ENCODE peak calls at places on chromosomes 3 and 15, in five cellular contexts. One of them, this sample, is unnamed.
A peak's percentile ranks its signal among the peaks of the same experiment; 100 is the strongest.

GRCh38 chr3:19959505-19959904 is 12.6 kb downstream of the RAB5A start:
- DNase-seq in HFF-Myc: no peak
- DNase-seq in tibial nerve: no peak
- DNase-seq in choroid plexus epithelial cell: no peak
- DNase-seq in suprapubic skin: no peak
- DNase-seq in this sample: no peak

GRCh38 chr3:154464440-154465148 is 34.6 kb upstream of the GPR149 start:
- DNase-seq in HFF-Myc: no peak
- DNase-seq in tibial nerve: no peak
- DNase-seq in choroid plexus epithelial cell: no peak
- DNase-seq in suprapubic skin: no peak
- DNase-seq in this sample: no peak

GRCh38 chr15:66498501-66499386 is 1.2 kb upstream of the SNAPC5 start:
- DNase-seq in HFF-Myc: no peak
- DNase-seq in tibial nerve: no peak
- DNase-seq in choroid plexus epithelial cell: peak; percentile 68
- DNase-seq in suprapubic skin: no peak
- DNase-seq in this sample: no peak

GRCh38 chr3:71956716-71957115 is 171.8 kb upstream of the PROK2 start:
- DNase-seq in HFF-Myc: no peak
- DNase-seq in tibial nerve: no peak
- DNase-seq in choroid plexus epithelial cell: no peak
- DNase-seq in suprapubic skin: no peak
- DNase-seq in this sample: no peak

GRCh38 chr15:51229907-51230328 is 108.5 kb downstream of the CYP19A1 start:
- DNase-seq in HFF-Myc: peak; percentile 24
- DNase-seq in tibial nerve: no peak
- DNase-seq in choroid plexus epithelial cell: peak; percentile 66
- DNase-seq in suprapubic skin: no peak
- DNase-seq in this sample: no peak

GRCh38 chr15:73130830-73131229 is 78.6 kb downstream of the NEO1 start:
- DNase-seq in HFF-Myc: no peak
- DNase-seq in tibial nerve: no peak
- DNase-seq in choroid plexus epithelial cell: no peak
- DNase-seq in suprapubic skin: no peak
- DNase-seq in this sample: no peak

GRCh38 chr3:71063768-71064287 is 519.7 kb downstream of the FOXP1 start:
- DNase-seq in HFF-Myc: no peak
- DNase-seq in tibial nerve: no peak
- DNase-seq in choroid plexus epithelial cell: peak; percentile 58
- DNase-seq in suprapubic skin: no peak
- DNase-seq in this sample: no peak

GRCh38 chr15:63510548-63510940 is 6.2 kb downstream of the USP3 start:
- DNase-seq in HFF-Myc: no peak
- DNase-seq in tibial nerve: no peak
- DNase-seq in choroid plexus epithelial cell: no peak
- DNase-seq in suprapubic skin: no peak
- DNase-seq in this sample: peak; percentile 57

GRCh38 chr3:12854550-12854949 is 13.2 kb upstream of the RPL32 start:
- DNase-seq in HFF-Myc: no peak
- DNase-seq in tibial nerve: no peak
- DNase-seq in choroid plexus epithelial cell: no peak
- DNase-seq in suprapubic skin: no peak
- DNase-seq in this sample: no peak

GRCh38 chr15:72198410-72199270 is 1.1 kb upstream of the GRAMD2A start:
- DNase-seq in HFF-Myc: no peak
- DNase-seq in tibial nerve: no peak
- DNase-seq in choroid plexus epithelial cell: no peak
- DNase-seq in suprapubic skin: no peak
- DNase-seq in this sample: no peak

GRCh38 chr15:38202356-38202755 is 50.3 kb upstream of the SPRED1 start:
- DNase-seq in HFF-Myc: no peak
- DNase-seq in tibial nerve: no peak
- DNase-seq in choroid plexus epithelial cell: no peak
- DNase-seq in suprapubic skin: no peak
- DNase-seq in this sample: no peak

GRCh38 chr3:4821975-4822374 is 157.3 kb upstream of the BHLHE40 start:
- DNase-seq in HFF-Myc: no peak
- DNase-seq in tibial nerve: no peak
- DNase-seq in choroid plexus epithelial cell: no peak
- DNase-seq in suprapubic skin: no peak
- DNase-seq in this sample: peak; percentile 55

GRCh38 chr3:73508330-73508954 is 116.3 kb downstream of the PDZRN3 start:
- DNase-seq in HFF-Myc: peak; percentile 41
- DNase-seq in tibial nerve: no peak
- DNase-seq in choroid plexus epithelial cell: peak; percentile 86
- DNase-seq in suprapubic skin: no peak
- DNase-seq in this sample: peak; percentile 19

GRCh38 chr3:48219543-48219942 is 3.8 kb upstream of the CAMP start:
- DNase-seq in HFF-Myc: no peak
- DNase-seq in tibial nerve: no peak
- DNase-seq in choroid plexus epithelial cell: no peak
- DNase-seq in suprapubic skin: no peak
- DNase-seq in this sample: no peak

GRCh38 chr15:61339526-61339925 is 110.4 kb upstream of the RORA start:
- DNase-seq in HFF-Myc: no peak
- DNase-seq in tibial nerve: no peak
- DNase-seq in choroid plexus epithelial cell: no peak
- DNase-seq in suprapubic skin: no peak
- DNase-seq in this sample: no peak

GRCh38 chr3:134222835-134223234 is 27.8 kb downstream of the RYK start:
- DNase-seq in HFF-Myc: no peak
- DNase-seq in tibial nerve: no peak
- DNase-seq in choroid plexus epithelial cell: peak; percentile 18
- DNase-seq in suprapubic skin: no peak
- DNase-seq in this sample: no peak

GRCh38 chr15:78979456-78980320 is 34.8 kb upstream of the CTSH start:
- DNase-seq in HFF-Myc: peak; percentile 82
- DNase-seq in tibial nerve: no peak
- DNase-seq in choroid plexus epithelial cell: peak; percentile 90
- DNase-seq in suprapubic skin: no peak
- DNase-seq in this sample: peak; percentile 11

GRCh38 chr3:51943451-51944391 is 1.6 kb downstream of the PARP3 start:
- DNase-seq in HFF-Myc: no peak
- DNase-seq in tibial nerve: no peak
- DNase-seq in choroid plexus epithelial cell: no peak
- DNase-seq in suprapubic skin: peak; percentile 79
- DNase-seq in this sample: no peak

GRCh38 chr3:57689367-57690053 is 3.4 kb downstream of the DENND6A start:
- DNase-seq in HFF-Myc: no peak
- DNase-seq in tibial nerve: no peak
- DNase-seq in choroid plexus epithelial cell: no peak
- DNase-seq in suprapubic skin: no peak
- DNase-seq in this sample: no peak

GRCh38 chr3:41900265-41900664 is 61.6 kb downstream of the ULK4 start:
- DNase-seq in HFF-Myc: no peak
- DNase-seq in tibial nerve: no peak
- DNase-seq in choroid plexus epithelial cell: peak; percentile 56
- DNase-seq in suprapubic skin: no peak
- DNase-seq in this sample: no peak

GRCh38 chr3:55636300-55637195 is 149.4 kb upstream of the WNT5A start:
- DNase-seq in HFF-Myc: no peak
- DNase-seq in tibial nerve: no peak
- DNase-seq in choroid plexus epithelial cell: no peak
- DNase-seq in suprapubic skin: no peak
- DNase-seq in this sample: no peak

GRCh38 chr15:70132148-70132547 is 34.4 kb upstream of the TLE3 start:
- DNase-seq in HFF-Myc: no peak
- DNase-seq in tibial nerve: no peak
- DNase-seq in choroid plexus epithelial cell: peak; percentile 61
- DNase-seq in suprapubic skin: no peak
- DNase-seq in this sample: no peak

GRCh38 chr3:49813497-49814174 is at the start of gene UBA7:
- DNase-seq in HFF-Myc: peak; percentile 52
- DNase-seq in tibial nerve: no peak
- DNase-seq in choroid plexus epithelial cell: peak; percentile 88
- DNase-seq in suprapubic skin: no peak
- DNase-seq in this sample: no peak

GRCh38 chr3:49807427-49808114 is 4.5 kb downstream of the INKA1 start:
- DNase-seq in HFF-Myc: no peak
- DNase-seq in tibial nerve: no peak
- DNase-seq in choroid plexus epithelial cell: no peak
- DNase-seq in suprapubic skin: no peak
- DNase-seq in this sample: no peak

DNA sequence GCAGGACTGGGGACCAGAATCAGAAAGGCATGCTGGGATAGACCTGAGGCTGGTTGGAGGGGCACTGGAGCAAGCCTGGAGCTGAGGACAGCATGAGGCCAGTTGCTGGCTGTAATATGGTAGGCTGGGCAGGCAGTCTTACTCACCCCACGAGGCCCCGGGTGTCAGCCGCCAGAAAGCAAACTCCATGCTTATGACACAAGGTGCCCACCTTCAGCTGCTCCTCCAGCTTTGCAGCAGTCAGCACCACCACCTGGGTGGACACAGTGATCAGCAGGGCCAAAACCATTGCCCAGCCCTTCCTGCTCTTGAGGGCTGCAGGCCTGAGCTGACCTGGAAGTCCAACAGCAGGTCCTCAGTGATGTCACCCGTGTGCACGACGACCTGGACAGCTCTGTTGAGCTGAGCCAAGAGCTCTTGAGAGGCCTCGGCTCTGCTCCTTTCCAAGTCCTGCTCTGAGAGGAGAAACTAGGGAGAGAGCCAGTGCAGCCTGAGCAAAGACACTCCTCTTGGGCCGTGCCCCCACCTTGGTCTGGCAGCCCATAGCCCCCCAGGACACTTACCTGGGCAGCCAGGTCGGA is 747 bp downstream of the UBA7 start:
- DNase-seq in HFF-Myc: no peak
- DNase-seq in tibial nerve: no peak
- DNase-seq in choroid plexus epithelial cell: no peak
- DNase-seq in suprapubic skin: no peak
- DNase-seq in this sample: no peak
- H3K4me3 ChIP-seq in HFF-Myc: peak overlapping the region; percentile 34
- H3K4me3 ChIP-seq in tibial nerve: peak overlapping the region; percentile 57
- H3K4me3 ChIP-seq in choroid plexus epithelial cell: peak overlapping the region; percentile 64
- H3K4me3 ChIP-seq in suprapubic skin: peak overlapping the region; percentile 52
- H3K4me3 ChIP-seq in this sample: peak overlapping the region; percentile 87

GRCh38 chr15:101490922-101491738 is 1.6 kb upstream of the PCSK6 start:
- DNase-seq in HFF-Myc: no peak
- DNase-seq in tibial nerve: no peak
- DNase-seq in choroid plexus epithelial cell: no peak
- DNase-seq in suprapubic skin: no peak
- DNase-seq in this sample: no peak

GRCh38 chr15:101489236-101489632 is 273 bp downstream of the PCSK6 start:
- DNase-seq in HFF-Myc: no peak
- DNase-seq in tibial nerve: no peak
- DNase-seq in choroid plexus epithelial cell: peak; percentile 7
- DNase-seq in suprapubic skin: no peak
- DNase-seq in this sample: peak; percentile 30

GRCh38 chr15:101488300-101489164 is 975 bp downstream of the PCSK6 start:
- DNase-seq in HFF-Myc: no peak
- DNase-seq in tibial nerve: no peak
- DNase-seq in choroid plexus epithelial cell: no peak
- DNase-seq in suprapubic skin: no peak
- DNase-seq in this sample: no peak

GRCh38 chr15:101490408-101490891 is 943 bp upstream of the PCSK6 start:
- DNase-seq in HFF-Myc: no peak
- DNase-seq in tibial nerve: no peak
- DNase-seq in choroid plexus epithelial cell: no peak
- DNase-seq in suprapubic skin: no peak
- DNase-seq in this sample: no peak

GRCh38 chr15:101489633-101490407 is at the start of gene PCSK6:
- DNase-seq in HFF-Myc: no peak
- DNase-seq in tibial nerve: no peak
- DNase-seq in choroid plexus epithelial cell: no peak
- DNase-seq in suprapubic skin: no peak
- DNase-seq in this sample: peak; percentile 28
- H3K4me3 ChIP-seq in HFF-Myc: peak within 1 kb of the TSS; percentile 36
- H3K4me3 ChIP-seq in tibial nerve: peak within 1 kb of the TSS; percentile 23
- H3K4me3 ChIP-seq in choroid plexus epithelial cell: no peak within 1 kb of the TSS
- H3K4me3 ChIP-seq in suprapubic skin: peak within 1 kb of the TSS; percentile 49
- H3K4me3 ChIP-seq in this sample: no peak within 1 kb of the TSS

DNA sequence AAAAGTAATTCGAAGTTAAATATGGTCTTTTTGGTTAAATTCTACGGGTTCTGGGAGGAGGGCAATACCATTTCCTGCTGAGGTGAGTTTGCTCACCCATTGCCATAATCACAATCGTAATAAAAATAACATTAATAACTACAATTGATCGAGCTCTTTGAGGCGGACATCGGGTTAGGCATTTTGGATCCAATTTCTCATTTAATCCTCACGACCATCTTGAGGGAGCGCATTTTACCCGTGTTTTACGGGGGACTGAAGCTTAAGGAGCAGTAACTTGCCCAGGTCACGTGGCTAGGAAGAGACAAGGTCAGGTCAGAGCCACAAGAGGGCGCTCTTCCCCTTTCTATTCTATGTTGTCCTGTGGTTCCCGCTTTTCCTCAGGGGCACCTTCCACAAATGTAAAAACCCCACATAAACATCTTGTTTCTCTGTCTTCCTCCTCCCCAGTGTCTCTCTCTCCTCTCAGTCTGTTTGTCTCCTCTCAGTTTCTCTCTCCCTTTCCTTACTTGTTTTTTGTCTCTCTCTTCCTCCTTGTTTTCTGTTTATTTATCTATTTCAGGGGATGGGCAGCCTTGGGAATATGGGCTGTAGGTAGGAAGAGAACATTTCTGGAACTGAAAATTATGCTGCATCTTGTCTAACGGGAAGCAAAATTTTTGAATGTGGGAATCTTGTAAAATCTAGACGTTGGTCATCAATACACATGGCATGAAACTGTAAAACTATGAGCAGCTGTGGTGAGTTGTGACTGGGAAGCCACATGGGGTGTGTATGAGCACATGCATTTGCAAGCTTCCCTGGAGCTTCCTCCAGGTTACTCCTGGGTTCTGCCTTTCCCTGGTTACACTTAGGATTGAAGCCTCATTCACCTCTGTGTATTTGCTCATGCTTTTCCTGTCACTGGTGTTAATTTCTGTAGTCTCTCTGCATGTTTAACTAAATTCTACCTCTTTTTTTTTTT is 71.0 kb downstream of the SQOR start:
- DNase-seq in HFF-Myc: peak; percentile 85
- DNase-seq in tibial nerve: peak; percentile 70
- DNase-seq in choroid plexus epithelial cell: peak; percentile 91
- DNase-seq in suprapubic skin: no peak
- DNase-seq in this sample: peak; percentile 51
- H3K4me3 ChIP-seq in HFF-Myc: peak overlapping the region; percentile 43
- H3K4me3 ChIP-seq in tibial nerve: peak overlapping the region; percentile 62
- H3K4me3 ChIP-seq in choroid plexus epithelial cell: peak overlapping the region; percentile 62
- H3K4me3 ChIP-seq in suprapubic skin: peak overlapping the region; percentile 60
- H3K4me3 ChIP-seq in this sample: peak overlapping the region; percentile 99

DNA sequence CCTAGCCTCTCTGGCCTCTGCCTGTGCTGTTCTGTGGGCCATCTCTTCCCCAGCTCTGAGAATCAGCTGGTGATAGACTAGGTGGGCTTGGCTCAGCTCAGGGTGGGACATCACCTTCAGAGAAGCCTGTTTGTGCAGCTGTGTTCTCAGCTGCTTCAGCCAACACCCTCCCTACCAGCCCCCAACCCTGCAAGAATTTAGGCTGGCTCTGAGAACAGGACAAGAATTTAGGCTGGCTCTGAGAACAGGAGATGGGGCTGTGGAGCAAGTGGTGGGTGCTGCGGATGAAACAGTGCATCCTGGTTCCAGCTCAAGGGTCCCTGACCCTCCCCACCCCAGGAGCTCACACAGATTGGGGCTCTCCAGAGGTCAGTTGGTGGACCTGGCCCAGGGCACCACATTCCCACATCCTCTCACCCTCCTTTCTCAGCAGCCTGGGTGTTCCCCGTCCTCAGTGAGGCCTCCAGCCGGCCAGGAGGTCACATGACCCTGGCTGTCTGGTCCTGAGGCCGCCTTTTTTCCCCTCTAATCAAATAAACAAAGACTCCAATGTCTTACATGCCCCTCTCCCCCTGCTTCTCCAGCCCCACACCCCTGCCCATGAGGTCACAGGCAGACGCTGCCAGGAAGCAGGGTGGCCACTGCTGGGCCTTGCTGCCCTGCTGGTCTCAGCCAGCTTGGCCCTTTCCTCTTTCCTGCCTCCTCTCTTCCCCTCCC is 14.9 kb downstream of the PLEKHO2 start:
- DNase-seq in HFF-Myc: no peak
- DNase-seq in tibial nerve: peak; percentile 57
- DNase-seq in choroid plexus epithelial cell: peak; percentile 57
- DNase-seq in suprapubic skin: no peak
- DNase-seq in this sample: no peak
- H3K4me3 ChIP-seq in HFF-Myc: no peak overlapping the region
- H3K4me3 ChIP-seq in tibial nerve: no peak overlapping the region
- H3K4me3 ChIP-seq in choroid plexus epithelial cell: no peak overlapping the region
- H3K4me3 ChIP-seq in suprapubic skin: no peak overlapping the region
- H3K4me3 ChIP-seq in this sample: no peak overlapping the region

This sample was measured in CD4-positive, CD25-positive, alpha-beta regulatory T cell.